ENCODE peak calls at places on chromosomes 6 and 20, in nine cellular contexts. V, K, C, I, Y, G, X, U and Q are unnamed samples.

GRCh38 chr20:24783631-24784492 is 165.2 kb upstream of the CST7 start:
- DNase-seq in V (no peak), K (peak), C (no peak), I (no peak), Y (no peak), G (no peak), X (no peak), U (no peak), Q (peak)

GRCh38 chr20:21518292-21518991 is 4.6 kb upstream of the NKX2-2 start:
- DNase-seq in V (no peak), K (peak), C (no peak), I (no peak), Y (no peak), G (no peak), X (no peak), U (no peak), Q (no peak)

GRCh38 chr6:42374027-42374669 is 77.6 kb downstream of the TRERF1 start:
- DNase-seq in V (no peak), K (no peak), C (no peak), I (no peak), Y (no peak), G (no peak), X (no peak), U (no peak), Q (no peak)

GRCh38 chr6:138499303-138499991 is at the start of gene NHSL1:
- DNase-seq in V (peak), K (peak), C (no peak), I (no peak), Y (no peak), G (peak), X (no peak), U (peak), Q (no peak)

GRCh38 chr6:135871296-135871695 is 19.8 kb downstream of the PDE7B start:
- DNase-seq in V (peak), K (no peak), C (no peak), I (no peak), Y (no peak), G (no peak), X (no peak), U (no peak), Q (no peak)

GRCh38 chr20:57266251-57267157 is at the start of gene BMP7:
- DNase-seq in V (peak), K (peak), C (no peak), I (no peak), Y (no peak), G (no peak), X (no peak), U (peak), Q (peak)

GRCh38 chr20:19970256-19970765 is 46.9 kb upstream of the NAA20 start:
- DNase-seq in V (no peak), K (no peak), C (no peak), I (no peak), Y (no peak), G (no peak), X (no peak), U (no peak), Q (no peak)

GRCh38 chr6:139482184-139482751 is 107.8 kb upstream of the CITED2 start:
- DNase-seq in V (no peak), K (peak), C (no peak), I (no peak), Y (no peak), G (no peak), X (no peak), U (no peak), Q (no peak)

GRCh38 chr20:14441201-14441600 is 103.8 kb upstream of the FLRT3 start:
- DNase-seq in V (peak), K (no peak), C (no peak), I (no peak), Y (no peak), G (no peak), X (no peak), U (no peak), Q (no peak)

GRCh38 chr6:105815657-105816555 is 270.2 kb upstream of the PRDM1 start:
- DNase-seq in V (no peak), K (no peak), C (no peak), I (no peak), Y (no peak), G (no peak), X (no peak), U (peak), Q (no peak)

GRCh38 chr6:139583420-139583819 is 209.0 kb upstream of the CITED2 start:
- DNase-seq in V (no peak), K (no peak), C (no peak), I (no peak), Y (no peak), G (no peak), X (no peak), U (no peak), Q (no peak)

GRCh38 chr6:168923171-168923570 is 330.5 kb downstream of the THBS2 start:
- DNase-seq in V (no peak), K (no peak), C (no peak), I (no peak), Y (no peak), G (no peak), X (no peak), U (no peak), Q (no peak)

GRCh38 chr6:121668259-121668658 is 232.8 kb downstream of the GJA1 start:
- DNase-seq in V (peak), K (no peak), C (no peak), I (no peak), Y (no peak), G (no peak), X (no peak), U (no peak), Q (no peak)

GRCh38 chr20:29689411-29690225 is 1567.8 kb upstream of the DEFB115 start:
- DNase-seq in V (peak), K (no peak), C (no peak), I (peak), Y (no peak), G (no peak), X (no peak), U (no peak), Q (peak)

GRCh38 chr20:33668087-33668790 is 1.5 kb downstream of the ACTL10 start:
- DNase-seq in V (peak), K (no peak), C (no peak), I (no peak), Y (peak), G (no peak), X (no peak), U (no peak), Q (peak)

GRCh38 chr6:47135772-47136171 is 93.6 kb upstream of the ADGRF1 start:
- DNase-seq in V (peak), K (no peak), C (peak), I (no peak), Y (no peak), G (no peak), X (peak), U (no peak), Q (no peak)

GRCh38 chr20:63686492-63687321 is 9.7 kb upstream of the TNFRSF6B start:
- DNase-seq in V (peak), K (peak), C (peak), I (no peak), Y (no peak), G (no peak), X (peak), U (peak), Q (peak)

GRCh38 chr20:57434390-57434700 is 43.1 kb downstream of the RBM38 start:
- DNase-seq in V (no peak), K (no peak), C (no peak), I (no peak), Y (no peak), G (no peak), X (no peak), U (no peak), Q (no peak)